ENCODE peak calls at places on chromosomes 3 and 15, in nine cellular contexts. N is cardiac fibroblast, Z is epithelial cell of esophagus, F is fibroblast of lung, I is PC-3, G is fibroblast of mammary gland, X is thoracic aorta, J is sigmoid colon, B is breast epithelium. Y is an unnamed sample.

GRCh38 chr15:49410660-49411059 is 12.4 kb upstream of the FGF7 start:
- DNase-seq in J (no peak), Z (no peak), G (peak), I (no peak), B (no peak), X (no peak), F (peak), N (no peak), Y (no peak)

GRCh38 chr15:82935382-82935781 is 17.1 kb downstream of the HOMER2 start:
- DNase-seq in B (no peak), F (no peak), G (no peak), J (no peak), I (no peak), X (no peak), Z (no peak), N (no peak), Y (no peak)

GRCh38 chr15:39799552-39800011 is 16.9 kb upstream of the FSIP1 start:
- DNase-seq in X (no peak), F (no peak), J (no peak), I (no peak), G (no peak), B (no peak), Z (no peak), N (no peak), Y (no peak)

GRCh38 chr15:28114721-28115622 is 15.9 kb upstream of the OCA2 start:
- DNase-seq in I (no peak), F (no peak), B (no peak), N (no peak), X (no peak), Z (no peak), J (peak), G (peak), Y (no peak)

GRCh38 chr3:42229942-42230688 is 35.9 kb downstream of the CCK start:
- DNase-seq in J (no peak), Z (peak), B (no peak), X (no peak), F (peak), N (peak), G (peak), I (peak), Y (no peak)

GRCh38 chr3:157856078-157856939 is 249.9 kb downstream of the SHOX2 start:
- DNase-seq in N (no peak), B (no peak), I (peak), X (no peak), Z (peak), F (no peak), G (peak), J (no peak), Y (no peak)

GRCh38 chr15:83928878-83929418 is 275.0 kb downstream of the ADAMTSL3 start:
- DNase-seq in N (no peak), J (no peak), X (no peak), Z (no peak), B (no peak), F (no peak), G (no peak), I (no peak), Y (no peak)

GRCh38 chr3:154151969-154152368 is 30.8 kb downstream of the ARHGEF26 start:
- DNase-seq in N (peak), I (peak), Z (peak), G (peak), B (no peak), J (no peak), F (peak), X (no peak), Y (no peak)

GRCh38 chr15:47846911-47847310 is 129.6 kb downstream of the SEMA6D start:
- DNase-seq in X (no peak), B (no peak), Z (no peak), J (no peak), I (no peak), G (no peak), F (no peak), N (no peak), Y (no peak)

GRCh38 chr3:107794664-107795443 is 272.1 kb downstream of the BBX start:
- DNase-seq in G (peak), F (peak), J (no peak), N (peak), Z (no peak), B (no peak), I (peak), X (no peak), Y (no peak)

GRCh38 chr3:170467560-170467959 is 48.9 kb downstream of the CLDN11 start:
- DNase-seq in Z (no peak), G (no peak), X (no peak), F (no peak), J (no peak), I (no peak), N (no peak), B (no peak), Y (no peak)

GRCh38 chr3:57937092-57937491 is 71.1 kb upstream of the FLNB start:
- DNase-seq in Z (no peak), X (no peak), G (no peak), N (no peak), J (no peak), I (no peak), B (no peak), F (no peak), Y (no peak)

GRCh38 chr3:93969997-93970396 is 3.7 kb downstream of the PROS1 start:
- DNase-seq in B (no peak), Z (no peak), J (no peak), X (no peak), F (no peak), I (no peak), G (no peak), N (no peak), Y (no peak)

GRCh38 chr3:128845119-128845518 is 34.3 kb upstream of the ACAD9 start:
- DNase-seq in G (no peak), B (no peak), Z (no peak), I (no peak), X (no peak), F (no peak), N (no peak), J (no peak), Y (no peak)

GRCh38 chr15:48802867-48803266 is 8.0 kb downstream of the CEP152 start:
- DNase-seq in B (no peak), Z (peak), J (no peak), F (peak), X (no peak), I (peak), G (peak), N (peak), Y (no peak)

GRCh38 chr3:161372321-161373260 is 1.3 kb upstream of the SPTSSB start:
- DNase-seq in B (no peak), X (no peak), I (peak), N (peak), G (no peak), J (peak), Z (peak), F (peak), Y (no peak)

GRCh38 chr3:132088291-132088690 is 53.5 kb upstream of the CPNE4 start:
- DNase-seq in J (no peak), Z (no peak), I (no peak), X (no peak), F (no peak), N (no peak), B (no peak), G (peak), Y (no peak)

GRCh38 chr3:5017953-5018531 is 38.8 kb downstream of the BHLHE40 start:
- DNase-seq in J (peak), Z (peak), B (no peak), X (peak), F (peak), N (peak), G (peak), I (peak), Y (no peak)

GRCh38 chr3:165742351-165742750 is 94.9 kb downstream of the BCHE start:
- DNase-seq in G (no peak), X (no peak), I (no peak), B (no peak), N (no peak), F (no peak), J (no peak), Z (peak), Y (no peak)

GRCh38 chr3:30505866-30506517 is 100.4 kb upstream of the TGFBR2 start:
- DNase-seq in F (no peak), Z (no peak), I (no peak), J (no peak), X (no peak), B (no peak), G (no peak), N (peak), Y (no peak)

GRCh38 chr3:190120161-190121060 is at the start of gene P3H2:
- DNase-seq in Z (peak), J (peak), G (peak), N (peak), B (peak), F (peak), X (peak), I (peak), Y (no peak)

GRCh38 chr15:57697588-57697987 is 8.9 kb upstream of the POLR2M start:
- DNase-seq in I (no peak), Z (no peak), B (no peak), F (peak), J (no peak), X (no peak), N (peak), G (no peak), Y (no peak)

GRCh38 chr3:119628816-119629445 is 31.2 kb downstream of the PLA1A start:
- DNase-seq in N (peak), G (peak), Z (no peak), J (no peak), F (peak), B (no peak), I (peak), X (no peak), Y (no peak)

GRCh38 chr3:194384156-194384555 is 14.6 kb upstream of the LRRC15 start:
- DNase-seq in Z (no peak), B (no peak), N (no peak), J (no peak), X (no peak), F (no peak), G (no peak), I (no peak), Y (no peak)

GRCh38 chr15:31487811-31488436 is 161.3 kb downstream of the KLF13 start:
- DNase-seq in N (no peak), G (peak), B (no peak), I (peak), J (no peak), F (peak), Z (peak), X (no peak), Y (no peak)

GRCh38 chr3:146585156-146585555 is 20.0 kb downstream of the PLSCR5 start:
- DNase-seq in B (no peak), Z (no peak), X (no peak), G (no peak), F (no peak), I (no peak), J (no peak), N (no peak), Y (no peak)

GRCh38 chr3:38366082-38366481 is 19.5 kb downstream of the XYLB start:
- DNase-seq in G (no peak), F (no peak), J (no peak), B (no peak), X (no peak), Z (no peak), N (no peak), I (no peak), Y (no peak)

GRCh38 chr15:52788099-52788986 is 1.8 kb downstream of the ONECUT1 start:
- DNase-seq in N (no peak), I (no peak), F (no peak), B (no peak), Z (no peak), X (no peak), J (no peak), G (no peak), Y (no peak)

GRCh38 chr3:64616953-64617352 is 70.8 kb downstream of the ADAMTS9 start:
- DNase-seq in F (no peak), N (peak), I (no peak), G (no peak), B (no peak), Z (no peak), X (no peak), J (no peak), Y (no peak)

GRCh38 chr3:59388555-59389280 is 338.9 kb upstream of the CFAP20DC start:
- DNase-seq in N (no peak), B (no peak), G (no peak), Z (peak), J (no peak), F (no peak), I (peak), X (no peak), Y (no peak)

GRCh38 chr3:195003893-195004289 is 267.1 kb downstream of the XXYLT1 start:
- DNase-seq in F (no peak), N (no peak), G (no peak), B (no peak), Z (no peak), I (no peak), J (no peak), X (no peak), Y (no peak)

GRCh38 chr3:131431754-131432153 is 50.2 kb downstream of the NUDT16 start:
- DNase-seq in B (no peak), Z (no peak), J (no peak), G (no peak), N (no peak), F (no peak), X (no peak), I (no peak), Y (no peak)

DNA sequence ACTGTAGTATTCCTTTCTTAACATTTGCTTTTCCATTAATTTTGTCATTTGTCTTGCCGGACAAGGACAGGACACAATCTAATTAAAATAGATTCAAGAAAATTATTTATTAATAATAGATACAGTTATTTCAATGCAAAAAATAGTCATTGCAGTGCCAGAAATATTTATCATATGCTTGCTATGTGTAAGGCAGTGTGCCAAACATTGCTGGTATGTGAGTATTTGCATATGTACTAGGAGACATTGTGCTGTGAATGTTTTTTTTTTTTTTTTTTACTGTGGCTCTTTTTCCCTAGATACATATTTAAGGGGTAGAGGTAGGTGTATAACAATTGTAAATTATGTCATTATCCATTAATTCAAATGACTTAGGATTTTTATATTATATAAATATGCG is 23.3 kb downstream of the SPRED1 start:
- DNase-seq in G (peak), I (peak), J (no peak), Z (peak), N (peak), F (peak), X (no peak), B (no peak), Y (no peak)
- TF ChIP-seq CTCF in G (no peak), I (no peak), J (no peak), Z (no peak), N (no peak), F (no peak), X (no peak), B (no peak), Y (no peak)

GRCh38 chr3:150238995-150239612 is 169.0 kb upstream of the TSC22D2 start:
- DNase-seq in X (no peak), Z (peak), G (no peak), B (no peak), I (peak), F (no peak), N (no peak), J (no peak), Y (no peak)
- TF ChIP-seq CTCF in X (no peak), Z (peak), G (peak), B (no peak), I (peak), F (peak), N (peak), J (no peak), Y (no peak)

DNA sequence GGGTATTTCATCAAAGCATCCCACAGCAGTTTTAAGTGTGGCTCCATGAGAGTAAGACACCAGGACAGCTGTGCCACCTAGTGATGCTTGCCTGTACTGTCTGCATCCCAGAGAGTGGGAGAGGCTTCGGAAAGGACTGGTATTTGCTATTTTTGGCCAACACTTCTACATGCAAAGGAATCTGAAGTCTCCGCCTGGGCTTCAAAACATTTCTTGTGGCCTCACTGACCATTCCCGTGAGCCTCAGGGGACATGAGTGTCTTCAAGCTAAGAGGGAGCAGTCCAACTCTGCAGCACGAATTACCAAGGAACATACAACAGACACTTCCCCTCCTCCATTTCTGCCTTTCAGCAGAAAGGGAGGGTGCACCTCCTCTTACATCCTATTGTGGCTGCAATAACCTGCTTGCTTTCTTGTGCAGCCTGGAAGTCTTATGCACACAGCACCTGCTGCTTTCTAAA is 177.5 kb downstream of the RORA start:
- DNase-seq in B (peak), J (peak), X (peak), I (peak), F (peak), G (peak), Z (peak), N (peak), Y (no peak)
- TF ChIP-seq CTCF in B (peak), J (peak), X (peak), I (peak), F (peak), G (peak), Z (peak), N (peak), Y (no peak)

DNA sequence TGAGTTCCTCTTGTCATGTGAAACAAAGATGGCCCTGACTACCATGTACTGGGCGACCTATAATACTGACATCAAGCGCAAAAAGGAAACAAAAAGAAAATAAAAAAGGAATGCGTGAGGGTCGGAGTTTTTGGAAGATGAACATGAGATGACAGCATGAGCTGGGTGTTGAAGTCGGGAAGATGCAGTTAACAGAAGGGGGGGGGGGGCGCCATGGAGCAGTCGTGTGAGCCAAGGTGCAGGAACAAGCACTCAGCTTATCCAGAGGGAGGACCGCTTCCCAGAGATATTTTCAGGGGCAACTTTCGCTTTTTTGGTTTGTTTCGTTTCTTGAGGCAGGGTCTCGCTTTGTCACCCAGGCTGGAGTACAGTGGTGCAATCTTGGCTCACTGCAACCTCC is 110.2 kb downstream of the RORA start:
- DNase-seq in I (no peak), N (no peak), J (no peak), Z (no peak), B (no peak), G (no peak), X (no peak), F (no peak), Y (no peak)
- TF ChIP-seq CTCF in I (peak), N (no peak), J (no peak), Z (no peak), B (no peak), G (peak), X (no peak), F (no peak), Y (no peak)

DNA sequence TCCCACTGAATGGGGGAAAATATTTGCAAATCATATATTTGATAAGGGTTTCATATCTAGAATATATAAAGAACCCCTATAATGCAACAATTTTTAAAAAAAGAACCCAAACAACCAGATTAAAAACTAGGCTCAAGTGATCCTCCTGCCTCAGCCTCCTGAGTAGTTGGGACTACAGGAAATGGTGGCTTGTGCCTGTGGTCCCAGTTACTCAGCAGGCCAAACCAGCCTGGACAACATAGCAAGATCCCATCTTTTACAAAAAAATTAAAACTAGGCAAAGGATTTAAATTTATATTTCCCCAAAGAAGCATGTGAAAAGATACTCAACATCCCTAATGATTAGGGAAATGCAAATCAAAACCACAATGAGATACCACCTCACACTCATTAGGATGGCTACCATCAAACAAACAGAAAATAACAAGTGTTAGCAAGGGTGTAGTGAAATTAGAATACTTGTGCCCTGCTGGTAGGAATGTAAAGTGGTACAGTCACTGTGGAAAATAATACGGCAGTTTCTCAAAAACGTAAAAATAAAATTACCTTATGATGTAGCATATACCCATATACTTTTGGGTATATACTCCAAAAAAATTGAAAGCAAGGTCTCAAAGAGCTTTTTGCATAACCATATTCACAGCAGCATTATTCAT is 19.7 kb downstream of the TFDP2 start:
- DNase-seq in B (no peak), N (no peak), X (no peak), J (no peak), I (no peak), F (no peak), Z (no peak), G (no peak), Y (no peak)
- TF ChIP-seq CTCF in B (no peak), N (peak), X (no peak), J (peak), I (peak), F (peak), Z (no peak), G (peak), Y (no peak)

DNA sequence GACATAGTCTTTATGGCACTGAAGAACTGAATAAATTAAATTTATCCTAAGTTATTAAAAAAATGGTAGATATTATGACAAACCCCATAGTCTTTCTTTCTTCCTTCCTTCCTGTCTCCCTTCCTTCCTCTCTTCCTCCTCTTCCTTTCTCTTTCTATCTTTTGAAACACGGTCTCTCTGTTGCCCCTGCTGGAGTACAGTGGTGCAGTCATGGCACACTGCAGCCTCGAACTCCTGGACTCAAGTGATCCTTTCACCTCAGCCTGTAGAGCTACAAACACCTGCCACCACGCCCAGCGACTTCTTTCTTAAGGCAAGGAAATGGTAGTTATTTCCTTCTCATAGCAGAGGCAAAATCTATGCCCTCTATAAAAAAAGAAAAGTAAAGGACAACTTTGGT is 354.6 kb downstream of the GAP43 start:
- DNase-seq in G (no peak), X (no peak), F (no peak), B (no peak), Z (no peak), J (no peak), I (no peak), N (no peak), Y (no peak)
- TF ChIP-seq CTCF in G (peak), X (no peak), F (no peak), B (no peak), Z (peak), J (no peak), I (no peak), N (no peak), Y (no peak)